ENCODE peak calls at places on chromosome 13, in six cellular contexts. L, Y, C, F, E and S are unnamed samples.

GRCh38 chr13:48976677-48977625 is 1.2 kb downstream of the FNDC3A start:
- DNase-seq in L (no peak), Y (no peak), C (no peak), F (peak; percentile 19), E (peak; percentile 73), S (no peak)

GRCh38 chr13:33743438-33744368 is 74.2 kb upstream of the RFC3 start:
- DNase-seq in L (no peak), Y (no peak), C (peak; percentile 80), F (no peak), E (peak; percentile 10), S (no peak)

GRCh38 chr13:76936736-76937135 is 11.6 kb upstream of the ACOD1 start:
- DNase-seq in L (no peak), Y (no peak), C (no peak), F (no peak), E (no peak), S (no peak)

GRCh38 chr13:43815204-43815603 is 28.4 kb upstream of the ENOX1 start:
- DNase-seq in L (no peak), Y (no peak), C (no peak), F (no peak), E (no peak), S (no peak)

GRCh38 chr13:26727633-26728032 is 33.0 kb downstream of the GPR12 start:
- DNase-seq in L (no peak), Y (no peak), C (no peak), F (no peak), E (no peak), S (no peak)

GRCh38 chr13:113065406-113066141 is 40.0 kb upstream of the F7 start:
- DNase-seq in L (no peak), Y (no peak), C (no peak), F (no peak), E (no peak), S (no peak)

GRCh38 chr13:23681253-23681652 is 111.0 kb downstream of the TNFRSF19 start:
- DNase-seq in L (no peak), Y (no peak), C (no peak), F (no peak), E (no peak), S (no peak)

GRCh38 chr13:22061371-22061805 is 390.5 kb downstream of the FGF9 start:
- DNase-seq in L (no peak), Y (no peak), C (peak; percentile 51), F (no peak), E (no peak), S (no peak)

GRCh38 chr13:30806784-30807183 is 71.4 kb downstream of the ALOX5AP start:
- DNase-seq in L (no peak), Y (no peak), C (no peak), F (no peak), E (no peak), S (no peak)

GRCh38 chr13:101875717-101876393 is 423.4 kb downstream of the ITGBL1 start:
- DNase-seq in L (no peak), Y (no peak), C (no peak), F (no peak), E (peak; percentile 93), S (no peak)

GRCh38 chr13:41006951-41007350 is 12.2 kb downstream of the ELF1 start:
- DNase-seq in L (no peak), Y (no peak), C (no peak), F (peak; percentile 75), E (no peak), S (no peak)

GRCh38 chr13:79799049-79799448 is 318.1 kb downstream of the NDFIP2 start:
- DNase-seq in L (no peak), Y (no peak), C (no peak), F (no peak), E (no peak), S (no peak)

GRCh38 chr13:47117268-47117667 is 220.4 kb upstream of the HTR2A start:
- DNase-seq in L (no peak), Y (no peak), C (no peak), F (peak; percentile 77), E (no peak), S (no peak)

GRCh38 chr13:105442941-105443340 is 1092.5 kb downstream of the EFNB2 start:
- DNase-seq in L (peak; percentile 87), Y (no peak), C (no peak), F (no peak), E (no peak), S (no peak)

GRCh38 chr13:48292650-48293049 is 10.9 kb upstream of the RB1 start:
- DNase-seq in L (no peak), Y (no peak), C (no peak), F (no peak), E (peak; percentile 57), S (no peak)

GRCh38 chr13:87172166-87172825 is 498.9 kb upstream of the SLITRK5 start:
- DNase-seq in L (no peak), Y (no peak), C (no peak), F (no peak), E (no peak), S (no peak)

DNA sequence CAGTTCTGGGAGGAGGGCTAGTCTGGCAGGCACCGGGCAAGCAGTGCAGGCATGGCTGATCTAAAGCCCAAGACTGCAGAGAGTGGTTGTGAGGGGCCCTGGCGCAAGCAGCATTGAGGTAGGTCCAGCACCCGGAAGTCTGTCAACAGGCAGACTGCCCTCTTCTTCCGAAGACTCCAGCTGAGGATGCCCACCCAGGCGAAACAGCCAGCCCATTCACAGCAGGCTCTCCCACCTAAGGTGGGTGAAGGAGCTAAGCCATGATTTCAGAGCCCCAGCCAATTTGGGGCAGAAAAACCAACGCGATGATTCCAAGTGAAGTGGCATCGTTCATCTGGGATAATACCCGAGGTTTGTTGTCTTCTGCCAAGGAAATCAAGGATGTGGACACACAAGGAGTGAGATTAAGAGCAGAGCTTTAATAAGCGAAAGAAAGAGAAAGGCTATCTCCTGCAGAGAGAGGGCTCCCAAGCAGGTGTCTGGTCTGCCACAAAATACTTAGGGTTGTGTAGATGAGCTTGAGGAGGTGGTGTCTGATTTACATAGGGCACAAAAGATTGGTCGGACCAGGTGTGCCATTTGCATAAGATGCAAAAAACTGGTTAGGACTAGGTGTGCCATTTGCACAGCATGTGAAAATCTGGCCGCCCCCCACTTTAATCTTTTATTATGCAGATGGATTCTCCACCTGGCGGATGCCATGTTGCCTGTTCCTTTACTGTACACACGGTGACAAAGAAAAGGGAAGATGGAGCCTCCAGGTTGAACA is 22.6 kb downstream of the FAM124A start:
- DNase-seq in L (no peak), Y (peak; percentile 56), C (no peak), F (no peak), E (no peak), S (no peak)
- H3K4me1 ChIP-seq in L (peaks cover 6% of the 10 kb centered on the region), Y (peaks cover 23% of the 10 kb centered on the region), C (no peaks in the 10 kb centered on the region), F (no peaks in the 10 kb centered on the region), E (no peaks in the 10 kb centered on the region), S (no peaks in the 10 kb centered on the region)

GRCh38 chr13:32262165-32262564 is 53.0 kb downstream of the ZAR1L start:
- DNase-seq in L (no peak), Y (no peak), C (no peak), F (no peak), E (no peak), S (no peak)
- TF ChIP-seq ZNF274 in L (no peak), Y (no peak), C (no peak), F (no peak), E (no peak), S (no peak)

DNA sequence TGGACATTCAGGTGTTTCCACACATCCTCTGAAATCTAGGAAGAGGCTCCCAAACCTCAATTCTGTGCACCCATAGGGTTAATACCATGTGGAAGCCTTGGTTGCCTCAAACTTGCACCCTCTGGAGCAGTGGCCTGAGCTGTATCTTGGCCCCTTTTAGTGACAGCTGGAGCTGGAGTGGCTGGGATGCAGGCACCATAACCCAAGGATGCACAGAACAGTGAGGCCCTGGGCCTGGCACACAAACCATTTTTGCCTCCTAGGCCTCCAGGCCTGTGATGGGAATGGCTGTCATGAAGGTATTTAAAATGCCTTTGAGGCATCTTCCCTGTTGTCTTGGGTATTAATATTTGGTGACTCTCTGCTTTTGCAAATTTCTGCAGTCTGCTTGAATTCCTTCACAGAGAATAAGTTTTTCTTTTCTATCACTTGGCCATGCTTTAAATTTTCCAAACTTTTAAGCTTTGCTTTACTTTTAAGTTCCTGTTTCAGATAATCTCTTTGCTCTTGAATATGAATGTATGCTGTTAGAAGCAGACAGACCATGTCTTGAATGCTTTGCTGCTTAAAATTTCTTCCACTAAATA is 1594.5 kb upstream of the PCDH20 start:
- DNase-seq in L (no peak), Y (no peak), C (no peak), F (no peak), E (no peak), S (no peak)
- H3K9me3 ChIP-seq in L (peaks cover 23% of the 10 kb centered on the region), Y (peaks cover 20% of the 10 kb centered on the region), C (no peaks in the 10 kb centered on the region), F (no peaks in the 10 kb centered on the region), E (peaks cover 71% of the 10 kb centered on the region), S (peaks cover 10% of the 10 kb centered on the region)

DNA sequence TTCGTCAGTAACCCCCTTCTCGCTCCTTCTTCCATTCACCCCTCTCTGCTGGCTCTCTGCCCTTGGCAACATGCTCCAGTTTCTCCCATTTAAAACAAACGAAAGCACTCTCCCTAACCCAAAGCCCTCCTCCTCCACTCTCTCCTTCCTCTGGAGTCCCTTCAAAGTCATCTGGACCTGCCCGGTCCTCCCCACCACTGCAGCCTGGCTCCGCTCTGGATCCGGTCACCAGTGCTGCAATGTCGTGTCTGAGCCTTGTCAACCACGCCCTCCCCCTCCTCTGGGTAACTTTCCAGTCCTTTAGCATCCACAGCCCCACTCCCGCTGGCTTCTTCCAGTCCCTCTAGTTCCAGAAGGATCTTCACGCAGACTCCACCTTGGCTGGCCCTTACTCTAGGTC is 55.0 kb downstream of the STK24 start:
- DNase-seq in L (no peak), Y (no peak), C (no peak), F (no peak), E (no peak), S (no peak)
- H3K4me1 ChIP-seq in L (peaks cover 13% of the 10 kb centered on the region), Y (peaks cover 17% of the 10 kb centered on the region), C (peaks cover 66% of the 10 kb centered on the region), F (peaks cover 3% of the 10 kb centered on the region), E (peaks cover 38% of the 10 kb centered on the region), S (peaks cover 6% of the 10 kb centered on the region)